ENCODE peak calls at places on chromosomes 16 and 17, in four cellular contexts. E is GM12878, S is WTC11, G is H1. D is an unnamed sample.

GRCh38 chr16:23712976-23713375 is at the start of gene ERN2:
- DNase-seq in S (peak), G (peak), E (no peak), D (peak)

GRCh38 chr17:77287432-77288068 is 146.8 kb downstream of the SEC14L1 start:
- DNase-seq in E (no peak), S (peak), G (no peak), D (no peak)

GRCh38 chr17:9557356-9557755 is 18.3 kb downstream of the STX8 start:
- DNase-seq in G (no peak), S (no peak), E (no peak), D (no peak)

GRCh38 chr16:72371307-72372081 is 199.5 kb upstream of the PMFBP1 start:
- DNase-seq in G (no peak), S (peak), E (no peak), D (peak)

GRCh38 chr17:71024172-71024571 is 854.8 kb downstream of the KCNJ2 start:
- DNase-seq in E (no peak), S (no peak), G (no peak), D (no peak)

GRCh38 chr17:3771140-3771539 is 29.8 kb downstream of the ITGAE start:
- DNase-seq in S (no peak), E (no peak), G (no peak), D (no peak)

GRCh38 chr17:50151937-50152547 is 1.6 kb upstream of the PPP1R9B start:
- DNase-seq in E (no peak), S (peak), G (peak), D (peak)

GRCh38 chr17:28485049-28485448 is 11.6 kb downstream of the SLC13A2 start:
- DNase-seq in S (no peak), G (no peak), E (no peak), D (no peak)

GRCh38 chr16:27169511-27170071 is 33.7 kb upstream of the KDM8 start:
- DNase-seq in E (peak), S (no peak), G (no peak), D (no peak)
- TF ChIP-seq ATF2 in E (no peak), S (no peak), G (no peak), D (no peak)

GRCh38 chr17:43830510-43831145 is 2.3 kb downstream of the MPP3 start:
- DNase-seq in S (no peak), G (no peak), E (no peak), D (no peak)

GRCh38 chr17:43832976-43833829 is at the start of gene MPP3:
- DNase-seq in S (peak), G (peak), E (no peak), D (peak)

GRCh38 chr17:43832168-43832975 is 574 bp downstream of the MPP3 start:
- DNase-seq in G (peak), E (no peak), S (peak), D (peak)

GRCh38 chr17:43829738-43830137 is 3.2 kb downstream of the MPP3 start:
- DNase-seq in S (no peak), G (no peak), E (no peak), D (no peak)

DNA sequence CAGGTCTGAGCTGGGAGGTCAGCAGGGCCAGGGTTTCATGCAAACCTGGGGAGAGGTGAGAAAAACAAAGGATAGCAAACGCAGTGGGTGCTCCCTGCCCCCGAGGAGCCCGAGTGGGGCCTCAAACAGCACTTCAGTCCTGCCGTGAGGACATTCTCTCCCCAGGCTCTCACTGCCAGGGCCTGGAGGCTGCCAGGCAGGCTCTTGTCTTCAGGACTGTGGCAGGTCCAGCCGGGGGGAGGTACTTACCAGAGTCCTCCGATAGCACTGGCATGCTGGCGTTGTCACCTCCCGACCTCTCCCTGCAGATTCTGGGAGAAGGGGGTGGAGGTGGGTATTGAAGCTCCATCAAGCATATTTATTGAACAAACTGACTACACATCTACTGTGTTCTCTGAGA is 1.3 kb downstream of the MPP3 start:
- DNase-seq in E (no peak), S (no peak), G (no peak), D (no peak)
- TF ChIP-seq ATF2 in E (no peak), S (no peak), G (no peak), D (no peak)

GRCh38 chr16:5916711-5917191 is 819.2 kb upstream of the EEF2KMT start:
- DNase-seq in E (no peak), G (no peak), S (no peak), D (no peak)
- TF ChIP-seq ATF2 in E (no peak), G (no peak), S (no peak), D (no peak)

GRCh38 chr16:47470211-47470610 is 9.1 kb downstream of the PHKB start:
- DNase-seq in S (no peak), G (no peak), E (no peak), D (no peak)
- TF ChIP-seq ATF2 in S (no peak), G (no peak), E (no peak), D (no peak)